ENCODE peak calls at places on chromosome 7, in ten cellular contexts. Z is left lung, V is colonic mucosa, R is AG09309, X is GM06990, N is upper lobe of right lung, A is IMR-90, T is mesenchymal stem cell, P is AG04450, M is astrocyte of the spinal cord. K is an unnamed sample.

GRCh38 chr7:16603633-16604032 is 41.9 kb downstream of the ANKMY2 start:
- DNase-seq in M (no peak), X (no peak), Z (no peak), T (no peak), V (no peak), R (no peak), P (no peak), N (no peak), A (no peak), K (no peak)

GRCh38 chr7:54544356-54545240 is 2.4 kb downstream of the VSTM2A start:
- DNase-seq in N (no peak), Z (no peak), X (no peak), V (no peak), R (no peak), M (no peak), P (no peak), T (no peak), A (no peak), K (no peak)

GRCh38 chr7:95788288-95788687 is 15.9 kb downstream of the DYNC1I1 start:
- DNase-seq in A (no peak), R (no peak), M (no peak), N (no peak), T (no peak), X (no peak), V (no peak), P (no peak), Z (no peak), K (no peak)

GRCh38 chr7:727104-727805 is at the start of gene PRKAR1B:
- DNase-seq in A (no peak), X (peak), N (no peak), Z (peak), R (no peak), M (no peak), T (no peak), P (no peak), V (peak), K (no peak)

GRCh38 chr7:141697211-141697871 is 4.6 kb downstream of the DENND11 start:
- DNase-seq in V (no peak), M (peak), Z (no peak), A (peak), X (no peak), T (peak), R (peak), P (peak), N (no peak), K (peak)

GRCh38 chr7:159143780-159144755 is 599 bp downstream of the VIPR2 start:
- DNase-seq in P (no peak), M (peak), Z (no peak), T (no peak), N (no peak), R (no peak), X (no peak), A (no peak), V (no peak), K (no peak)

GRCh38 chr7:147376152-147376551 is 1214.4 kb upstream of the C7orf33 start:
- DNase-seq in R (no peak), A (no peak), N (no peak), M (no peak), P (no peak), X (no peak), Z (no peak), T (no peak), V (no peak), K (no peak)

GRCh38 chr7:5393328-5393727 is 30.3 kb downstream of the TNRC18 start:
- DNase-seq in N (no peak), V (no peak), T (no peak), X (no peak), Z (no peak), A (no peak), P (no peak), R (no peak), M (no peak), K (no peak)

GRCh38 chr7:54705436-54705835 is 53.6 kb downstream of the SEC61G start:
- DNase-seq in Z (no peak), M (peak), V (no peak), T (no peak), N (no peak), A (peak), X (no peak), R (peak), P (no peak), K (peak)

GRCh38 chr7:93016681-93017349 is 101.0 kb downstream of the SAMD9 start:
- DNase-seq in A (peak), V (no peak), P (no peak), X (no peak), N (no peak), R (no peak), M (no peak), Z (no peak), T (peak), K (no peak)

GRCh38 chr7:158013085-158013668 is 574.4 kb downstream of the PTPRN2 start:
- DNase-seq in T (no peak), M (no peak), R (no peak), N (no peak), V (no peak), Z (peak), A (no peak), X (no peak), P (no peak), K (no peak)

GRCh38 chr7:99193527-99194214 is 14.2 kb downstream of the KPNA7 start:
- DNase-seq in R (peak), Z (no peak), T (no peak), P (no peak), V (no peak), M (peak), A (peak), X (no peak), N (no peak), K (peak)

GRCh38 chr7:45153238-45153637 is 4.4 kb upstream of the RAMP3 start:
- DNase-seq in X (no peak), P (no peak), V (no peak), A (peak), M (no peak), T (peak), N (peak), R (no peak), Z (peak), K (no peak)

GRCh38 chr7:158266817-158267736 is 320.5 kb downstream of the PTPRN2 start:
- DNase-seq in R (no peak), T (no peak), N (peak), Z (peak), X (no peak), M (no peak), V (peak), P (no peak), A (no peak), K (no peak)

GRCh38 chr7:135247746-135248471 is 14.3 kb downstream of the STRA8 start:
- DNase-seq in Z (no peak), M (no peak), R (no peak), T (no peak), P (no peak), V (no peak), A (no peak), N (peak), X (no peak), K (no peak)

GRCh38 chr7:34187908-34188307 is 282.6 kb downstream of the BMPER start:
- DNase-seq in T (no peak), V (no peak), N (no peak), M (no peak), Z (no peak), A (peak), R (no peak), P (no peak), X (no peak), K (no peak)

GRCh38 chr7:68722044-68722443 is 876.2 kb upstream of the AUTS2 start:
- DNase-seq in M (no peak), A (no peak), X (no peak), V (no peak), Z (no peak), R (no peak), N (no peak), P (no peak), T (no peak), K (no peak)

GRCh38 chr7:109844362-109844761 is 1246.6 kb upstream of the LRRN3 start:
- DNase-seq in X (no peak), Z (no peak), P (no peak), T (peak), R (no peak), M (peak), V (no peak), N (no peak), A (peak), K (peak)

GRCh38 chr7:69374036-69374420 is 224.2 kb upstream of the AUTS2 start:
- DNase-seq in A (no peak), V (no peak), T (peak), M (no peak), N (no peak), P (no peak), X (no peak), Z (no peak), R (no peak), K (no peak)

GRCh38 chr7:138065827-138066226 is 10.4 kb upstream of the AKR1D1 start:
- DNase-seq in X (no peak), P (no peak), Z (no peak), V (no peak), T (no peak), N (no peak), R (no peak), A (no peak), M (no peak), K (no peak)

GRCh38 chr7:129494041-129494440 is 8.3 kb upstream of the SMKR1 start:
- DNase-seq in P (peak), V (no peak), N (no peak), X (peak), T (peak), Z (no peak), A (peak), M (peak), R (peak), K (peak)

GRCh38 chr7:1974714-1975113 is 258.0 kb downstream of the MAD1L1 start:
- DNase-seq in N (peak), P (no peak), R (no peak), T (no peak), X (no peak), M (no peak), Z (peak), V (no peak), A (no peak), K (no peak)

GRCh38 chr7:43114451-43114765 is 2.0 kb downstream of the HECW1 start:
- DNase-seq in V (no peak), M (no peak), P (no peak), T (no peak), A (no peak), R (no peak), N (no peak), X (no peak), Z (no peak), K (no peak)

GRCh38 chr7:125828153-125828690 is 898.6 kb upstream of the POT1 start:
- DNase-seq in Z (no peak), T (no peak), N (no peak), R (no peak), P (no peak), A (no peak), V (no peak), X (no peak), M (peak), K (peak)

GRCh38 chr7:135713836-135714470 is 14.0 kb downstream of the SLC13A4 start:
- DNase-seq in R (no peak), X (no peak), V (no peak), M (no peak), A (no peak), T (no peak), P (no peak), Z (no peak), N (no peak), K (no peak)

GRCh38 chr7:108188724-108189123 is 58.6 kb upstream of the LAMB4 start:
- DNase-seq in P (no peak), N (no peak), R (no peak), M (no peak), X (no peak), V (no peak), T (no peak), Z (no peak), A (no peak), K (no peak)

GRCh38 chr7:74604326-74605020 is 53.0 kb upstream of the GTF2I start:
- DNase-seq in X (no peak), V (peak), N (peak), A (no peak), M (no peak), Z (peak), P (no peak), T (no peak), R (no peak), K (no peak)

GRCh38 chr7:84669177-84669732 is 474.7 kb upstream of the SEMA3A start:
- DNase-seq in P (no peak), Z (no peak), N (no peak), A (no peak), T (no peak), R (no peak), X (no peak), M (no peak), V (no peak), K (no peak)

GRCh38 chr7:157423348-157423747 is 86.5 kb downstream of the DNAJB6 start:
- DNase-seq in A (no peak), T (no peak), V (no peak), M (peak), N (no peak), R (no peak), Z (no peak), X (no peak), P (no peak), K (no peak)

GRCh38 chr7:5429857-5430611 is 6.4 kb upstream of the TNRC18 start:
- DNase-seq in V (peak), R (no peak), M (no peak), X (no peak), Z (no peak), P (no peak), A (peak), N (no peak), T (no peak), K (no peak)

GRCh38 chr7:154927624-154928125 is 75.2 kb downstream of the PAXIP1 start:
- DNase-seq in T (peak), V (peak), A (peak), Z (peak), X (peak), M (peak), R (peak), N (no peak), P (peak), K (peak)

GRCh38 chr7:3861941-3862340 is 560.9 kb downstream of the SDK1 start:
- DNase-seq in X (no peak), Z (peak), A (peak), T (peak), M (peak), V (peak), N (no peak), P (peak), R (no peak), K (peak)

GRCh38 chr7:152336754-152337368 is 98.9 kb downstream of the KMT2C start:
- DNase-seq in T (peak), M (peak), V (peak), N (no peak), R (no peak), Z (no peak), A (peak), X (no peak), P (no peak), K (peak)

GRCh38 chr7:38057829-38058228 is 120.2 kb upstream of the STARD3NL start:
- DNase-seq in X (no peak), V (no peak), A (no peak), M (peak), P (no peak), R (no peak), T (no peak), Z (no peak), N (no peak), K (no peak)

GRCh38 chr7:137696376-137696775 is 150.4 kb downstream of the DGKI start:
- DNase-seq in T (no peak), Z (no peak), N (no peak), R (no peak), P (no peak), V (no peak), A (no peak), X (no peak), M (no peak), K (no peak)

GRCh38 chr7:936131-937054 is 18.1 kb downstream of the ADAP1 start:
- DNase-seq in X (peak), A (peak), P (no peak), T (peak), M (peak), Z (no peak), V (no peak), R (no peak), N (peak), K (no peak)

GRCh38 chr7:76272142-76272541 is 30.3 kb upstream of the HSPB1 start:
- DNase-seq in T (no peak), P (no peak), X (no peak), M (no peak), Z (no peak), V (no peak), N (no peak), A (no peak), R (no peak), K (no peak)

GRCh38 chr7:137687556-137688280 is 159.1 kb downstream of the DGKI start:
- DNase-seq in N (no peak), Z (no peak), T (no peak), M (peak), P (no peak), V (no peak), X (no peak), A (peak), R (no peak), K (peak)

GRCh38 chr7:46603296-46603701 is 682.2 kb upstream of the IGFBP3 start:
- DNase-seq in P (no peak), M (no peak), R (no peak), V (no peak), A (no peak), X (no peak), T (peak), Z (no peak), N (no peak), K (no peak)

GRCh38 chr7:46607176-46607575 is 686.1 kb upstream of the IGFBP3 start:
- DNase-seq in M (no peak), V (no peak), R (no peak), A (no peak), P (no peak), T (no peak), N (no peak), Z (no peak), X (no peak), K (no peak)

GRCh38 chr7:46603780-46604725 is 683.0 kb upstream of the IGFBP3 start:
- DNase-seq in Z (peak), V (peak), A (peak), M (peak), X (no peak), P (no peak), N (peak), R (no peak), T (peak), K (peak)

GRCh38 chr7:46610746-46611145 is 689.7 kb upstream of the IGFBP3 start:
- DNase-seq in T (no peak), M (no peak), Z (no peak), V (no peak), A (peak), N (no peak), X (no peak), R (no peak), P (no peak), K (no peak)

DNA sequence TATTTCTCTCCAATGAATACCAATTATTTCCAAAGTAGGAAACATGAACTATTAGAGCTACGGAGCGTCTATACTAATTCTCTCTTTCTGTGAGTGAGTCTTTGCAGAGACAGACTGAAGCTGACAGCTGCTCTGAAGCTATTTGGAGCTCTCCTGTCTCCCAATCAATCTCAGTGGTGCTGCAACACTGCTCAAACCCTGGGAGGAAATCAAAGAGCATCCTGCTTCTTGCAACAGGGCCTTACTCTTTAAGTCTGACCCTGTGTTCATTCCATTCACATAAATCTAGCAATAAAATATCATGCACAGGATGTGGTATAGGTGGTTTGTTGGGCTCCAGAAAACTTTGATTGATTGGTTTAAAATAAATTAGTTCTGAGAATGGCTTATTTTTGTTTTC is 685.7 kb upstream of the IGFBP3 start:
- DNase-seq in Z (no peak), P (no peak), N (no peak), A (no peak), M (no peak), T (no peak), R (no peak), V (no peak), X (no peak), K (no peak)
- H3K4me3 ChIP-seq in Z (no peak), P (no peak), N (no peak), A (no peak), M (no peak), T (no peak), R (no peak), V (no peak), X (no peak), K (no peak)

GRCh38 chr7:28166982-28167715 is 13.4 kb downstream of the JAZF1 start:
- DNase-seq in X (no peak), M (no peak), A (peak), N (no peak), V (no peak), T (peak), Z (no peak), R (no peak), P (no peak), K (no peak)
- H3K4me3 ChIP-seq in X (no peak), M (no peak), A (no peak), N (no peak), V (no peak), T (no peak), Z (no peak), R (no peak), P (peak), K (no peak)

DNA sequence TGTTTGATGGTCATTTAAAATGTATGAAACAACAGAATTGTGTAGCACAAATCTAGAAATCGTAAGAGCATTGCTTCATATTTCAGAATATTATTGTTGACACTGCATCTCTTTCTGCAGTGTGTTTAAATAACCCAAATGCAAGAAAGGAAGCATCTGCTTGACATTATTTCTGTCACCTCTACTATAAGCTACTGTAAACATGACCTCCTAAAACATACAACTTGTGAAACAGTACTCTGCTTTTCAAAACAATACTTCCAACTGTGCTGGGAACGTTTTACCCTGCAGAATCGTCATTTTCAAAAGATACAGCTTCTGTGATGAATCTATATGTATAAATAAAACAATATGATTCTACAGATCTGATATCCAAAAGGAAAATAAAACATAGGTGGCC is 82.0 kb downstream of the RNF133 start:
- DNase-seq in X (no peak), Z (no peak), A (no peak), N (no peak), V (no peak), R (no peak), M (no peak), T (peak), P (no peak), K (no peak)
- H3K4me3 ChIP-seq in X (no peak), Z (no peak), A (no peak), N (no peak), V (no peak), R (no peak), M (no peak), T (no peak), P (no peak), K (no peak)

DNA sequence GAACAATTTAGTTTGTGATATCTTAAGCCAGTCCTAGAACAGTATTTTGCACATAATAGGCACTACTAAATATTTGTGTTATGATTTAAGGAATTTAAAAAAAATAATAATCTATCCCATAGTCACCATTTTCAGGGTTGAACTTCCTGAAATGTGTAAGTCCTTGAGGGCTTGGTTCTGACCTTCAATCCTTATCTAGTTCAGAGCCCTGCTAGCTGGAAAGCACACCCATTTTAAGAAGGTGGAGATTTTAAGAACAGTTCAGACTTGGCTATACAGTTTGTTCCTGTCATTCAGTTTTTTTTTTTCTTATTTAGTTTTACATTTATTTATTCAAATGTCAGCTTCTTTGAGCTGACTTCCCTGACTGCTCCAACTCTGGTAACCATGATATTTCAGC is 183.4 kb upstream of the MAGI2 start:
- DNase-seq in R (no peak), Z (no peak), X (no peak), A (no peak), M (no peak), V (no peak), T (no peak), P (no peak), N (no peak), K (no peak)
- H3K4me3 ChIP-seq in R (no peak), Z (no peak), X (no peak), A (no peak), M (no peak), V (no peak), T (no peak), P (no peak), N (no peak), K (no peak)

DNA sequence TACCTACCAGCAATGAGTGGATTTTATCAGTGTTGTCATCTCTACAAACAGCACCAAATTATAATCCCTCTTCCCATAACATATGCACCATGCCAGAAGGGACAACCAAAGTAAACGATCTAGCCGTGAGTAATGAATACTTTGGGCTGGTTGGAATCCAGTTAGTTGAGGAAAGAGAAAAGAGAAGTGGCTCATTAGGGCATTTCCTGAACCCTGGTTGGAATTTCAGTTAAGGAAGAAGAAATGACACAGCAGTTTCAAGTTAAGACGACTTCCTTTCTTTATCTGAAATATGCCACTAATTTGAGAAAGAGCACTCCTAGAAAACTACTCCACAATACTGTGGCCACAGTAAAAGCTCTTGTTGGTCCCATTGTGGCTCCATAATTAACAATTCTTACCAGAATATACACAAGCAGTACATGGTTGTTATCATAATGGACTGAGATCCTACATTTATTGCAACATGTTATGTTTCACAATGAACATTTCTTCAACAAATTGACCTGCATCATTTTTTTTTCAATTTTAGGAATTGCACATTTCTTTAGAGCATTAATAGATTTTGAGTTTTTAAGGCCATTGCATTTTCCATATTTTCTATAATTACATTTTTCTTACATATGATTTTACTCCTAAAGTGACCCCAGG is at the start of gene TFEC:
- DNase-seq in N (no peak), T (peak), X (no peak), P (no peak), V (no peak), Z (no peak), M (peak), R (no peak), A (peak), K (no peak)
- H3K4me3 ChIP-seq in N (peak), T (no peak), X (no peak), P (no peak), V (no peak), Z (peak), M (no peak), R (no peak), A (no peak), K (no peak)